ENCODE peak calls at places on chromosome 21, in seven cellular contexts. Y is activated naive CD4-positive, alpha-beta T cell; W is NCI-H1105 treated with DMSO at 0.1 percent for 48 hours; L is LHCN-M2; R is SW480; X is WTC11; M is left ventricle myocardium inferior. I is an unnamed sample.

GRCh38 chr21:19228241-19228640 is 824.7 kb upstream of the TMPRSS15 start:
- DNase-seq in Y (no peak), W (peak; percentile 91), L (no peak), R (peak; percentile 81), X (no peak), M (no peak), I (no peak)

GRCh38 chr21:45074818-45075605 is 632 bp downstream of the ADARB1 start:
- DNase-seq in Y (peak; percentile 11), W (peak; percentile 16), L (no peak), R (peak; percentile 51), X (peak; percentile 56), M (no peak), I (peak; percentile 21)

GRCh38 chr21:25513810-25514209 is 93.5 kb downstream of the MRPL39 start:
- DNase-seq in Y (no peak), W (no peak), L (no peak), R (no peak), X (no peak), M (no peak), I (no peak)

GRCh38 chr21:43864313-43864805 is 664 bp upstream of the AGPAT3 start:
- DNase-seq in Y (no peak), W (peak; percentile 50), L (no peak), R (peak; percentile 71), X (peak; percentile 67), M (peak; percentile 53), I (peak; percentile 68)

GRCh38 chr21:29506947-29507346 is 208.2 kb downstream of the BACH1 start:
- DNase-seq in Y (no peak), W (no peak), L (no peak), R (no peak), X (no peak), M (no peak), I (no peak)

GRCh38 chr21:39568380-39568779 is 44.4 kb upstream of the B3GALT5 start:
- DNase-seq in Y (no peak), W (no peak), L (no peak), R (peak; percentile 53), X (no peak), M (no peak), I (no peak)

GRCh38 chr21:43703068-43703880 is 15.7 kb upstream of the PDXK start:
- DNase-seq in Y (peak; percentile 8), W (no peak), L (no peak), R (no peak), X (peak; percentile 58), M (peak; percentile 71), I (no peak)

GRCh38 chr21:29092102-29092959 is 18.9 kb upstream of the CCT8 start:
- DNase-seq in Y (no peak), W (no peak), L (peak; percentile 76), R (no peak), X (no peak), M (no peak), I (no peak)

GRCh38 chr21:19130379-19131028 is 726.9 kb upstream of the TMPRSS15 start:
- DNase-seq in Y (no peak), W (no peak), L (no peak), R (no peak), X (no peak), M (no peak), I (no peak)

GRCh38 chr21:34205811-34206635 is 132.6 kb downstream of the MRPS6 start:
- DNase-seq in Y (no peak), W (peak; percentile 76), L (no peak), R (no peak), X (no peak), M (no peak), I (no peak)

GRCh38 chr21:39660191-39660590 is 47.5 kb downstream of the B3GALT5 start:
- DNase-seq in Y (no peak), W (peak; percentile 80), L (peak; percentile 95), R (no peak), X (no peak), M (peak; percentile 35), I (no peak)

GRCh38 chr21:41923641-41924342 is 30.0 kb downstream of the C2CD2 start:
- DNase-seq in Y (no peak), W (no peak), L (peak; percentile 83), R (no peak), X (no peak), M (peak; percentile 41), I (no peak)

GRCh38 chr21:35792569-35792968 is 267.8 kb downstream of the SETD4 start:
- DNase-seq in Y (no peak), W (no peak), L (no peak), R (no peak), X (no peak), M (no peak), I (no peak)

GRCh38 chr21:26845066-26845749 is at the start of gene ADAMTS1:
- DNase-seq in Y (no peak), W (no peak), L (peak; percentile 90), R (no peak), X (peak; percentile 88), M (peak; percentile 92), I (peak; percentile 71)

GRCh38 chr21:23837564-23837963 is 1769.7 kb downstream of the MRPL39 start:
- DNase-seq in Y (no peak), W (no peak), L (no peak), R (no peak), X (no peak), M (no peak), I (no peak)

GRCh38 chr21:29953072-29953471 is 13.3 kb upstream of the GRIK1 start:
- DNase-seq in Y (no peak), W (no peak), L (no peak), R (no peak), X (no peak), M (no peak), I (no peak)

GRCh38 chr21:42459583-42460215 is 36.3 kb downstream of the RSPH1 start:
- DNase-seq in Y (no peak), W (no peak), L (no peak), R (no peak), X (no peak), M (no peak), I (no peak)

GRCh38 chr21:33789697-33790096 is 125.9 kb downstream of the ATP5PO start:
- DNase-seq in Y (no peak), W (no peak), L (peak; percentile 44), R (no peak), X (no peak), M (no peak), I (no peak)

GRCh38 chr21:38955495-38955894 is 149.8 kb downstream of the ETS2 start:
- DNase-seq in Y (no peak), W (no peak), L (peak; percentile 65), R (no peak), X (no peak), M (peak; percentile 46), I (no peak)

GRCh38 chr21:25837545-25838263 is 102.9 kb downstream of the GABPA start:
- DNase-seq in Y (no peak), W (peak; percentile 5), L (peak; percentile 81), R (no peak), X (no peak), M (no peak), I (peak; percentile 20)

GRCh38 chr21:29148535-29148934 is 18.1 kb downstream of the MAP3K7CL start:
- DNase-seq in Y (no peak), W (no peak), L (peak; percentile 96), R (no peak), X (no peak), M (no peak), I (no peak)

GRCh38 chr21:37522641-37523295 is 156.2 kb downstream of the DYRK1A start:
- DNase-seq in Y (no peak), W (no peak), L (no peak), R (no peak), X (no peak), M (no peak), I (no peak)

GRCh38 chr21:38803075-38803474 is 2.7 kb upstream of the ETS2 start:
- DNase-seq in Y (no peak), W (no peak), L (no peak), R (no peak), X (no peak), M (no peak), I (no peak)

GRCh38 chr21:34031835-34032370 is 41.5 kb upstream of the MRPS6 start:
- DNase-seq in Y (no peak), W (no peak), L (no peak), R (no peak), X (no peak), M (no peak), I (no peak)

GRCh38 chr21:34698270-34699015 is 29.6 kb downstream of the CLIC6 start:
- DNase-seq in Y (no peak), W (no peak), L (no peak), R (no peak), X (no peak), M (no peak), I (no peak)

GRCh38 chr21:32281531-32281930 is 2.7 kb upstream of the MIS18A start:
- DNase-seq in Y (no peak), W (no peak), L (peak; percentile 31), R (no peak), X (no peak), M (no peak), I (no peak)

GRCh38 chr21:25573409-25574206 is 33.7 kb downstream of the MRPL39 start:
- DNase-seq in Y (no peak), W (no peak), L (peak; percentile 90), R (peak; percentile 92), X (no peak), M (no peak), I (peak; percentile 10)

GRCh38 chr21:27219068-27219467 is 252.2 kb upstream of the ADAMTS5 start:
- DNase-seq in Y (no peak), W (no peak), L (peak; percentile 73), R (no peak), X (no peak), M (no peak), I (no peak)

GRCh38 chr21:38825901-38826300 is 20.2 kb downstream of the ETS2 start:
- DNase-seq in Y (no peak), W (no peak), L (no peak), R (no peak), X (no peak), M (no peak), I (no peak)

GRCh38 chr21:7957713-7958064 is 2563.7 kb upstream of the TPTE start:
- DNase-seq in Y (no peak), W (no peak), L (no peak), R (no peak), X (no peak), M (no peak), I (no peak)

GRCh38 chr21:41803316-41803715 is 36.5 kb upstream of the RIPK4 start:
- DNase-seq in Y (no peak), W (no peak), L (no peak), R (no peak), X (no peak), M (no peak), I (no peak)

GRCh38 chr21:20086508-20086907 is 911.7 kb upstream of the NCAM2 start:
- DNase-seq in Y (no peak), W (no peak), L (no peak), R (no peak), X (no peak), M (no peak), I (no peak)

GRCh38 chr21:43989401-43989800 is 22.7 kb upstream of the TRAPPC10 start:
- DNase-seq in Y (no peak), W (no peak), L (no peak), R (no peak), X (no peak), M (no peak), I (no peak)

GRCh38 chr21:38376693-38377092 is 119.9 kb downstream of the KCNJ15 start:
- DNase-seq in Y (no peak), W (no peak), L (no peak), R (no peak), X (no peak), M (peak; percentile 22), I (no peak)

GRCh38 chr21:17552410-17552809 is 39.6 kb downstream of the CXADR start:
- DNase-seq in Y (no peak), W (no peak), L (no peak), R (no peak), X (no peak), M (no peak), I (no peak)